ENCODE peak calls at places on chromosomes 2 and 18, in four cellular contexts. One of them, this sample, is unnamed.

GRCh38 chr18:45049548-45050307 is 369.0 kb downstream of the SETBP1 start:
- DNase-seq in fibroblast of lung: peak
- DNase-seq in IMR-90: no peak
- DNase-seq in kidney epithelial cell: no peak
- DNase-seq in this sample: no peak

GRCh38 chr2:196607073-196607472 is 32.4 kb upstream of the CCDC150 start:
- DNase-seq in fibroblast of lung: peak
- DNase-seq in IMR-90: peak
- DNase-seq in kidney epithelial cell: no peak
- DNase-seq in this sample: peak

GRCh38 chr2:26330114-26330581 is 15.8 kb upstream of the SELENOI start:
- DNase-seq in fibroblast of lung: peak
- DNase-seq in IMR-90: peak
- DNase-seq in kidney epithelial cell: peak
- DNase-seq in this sample: peak

GRCh38 chr18:37107748-37108522 is 279.0 kb downstream of the KIAA1328 start:
- DNase-seq in fibroblast of lung: no peak
- DNase-seq in IMR-90: no peak
- DNase-seq in kidney epithelial cell: no peak
- DNase-seq in this sample: no peak

GRCh38 chr18:41613210-41613609 is 341.8 kb upstream of the PIK3C3 start:
- DNase-seq in fibroblast of lung: no peak
- DNase-seq in IMR-90: no peak
- DNase-seq in kidney epithelial cell: no peak
- DNase-seq in this sample: no peak

GRCh38 chr2:16327311-16327710 is 338.3 kb downstream of the CYRIA start:
- DNase-seq in fibroblast of lung: no peak
- DNase-seq in IMR-90: no peak
- DNase-seq in kidney epithelial cell: no peak
- DNase-seq in this sample: no peak

GRCh38 chr2:45992021-45992745 is 305.0 kb upstream of the EPAS1 start:
- DNase-seq in fibroblast of lung: peak
- DNase-seq in IMR-90: peak
- DNase-seq in kidney epithelial cell: no peak
- DNase-seq in this sample: peak

GRCh38 chr2:33617401-33617800 is 18.3 kb upstream of the FAM98A start:
- DNase-seq in fibroblast of lung: no peak
- DNase-seq in IMR-90: no peak
- DNase-seq in kidney epithelial cell: no peak
- DNase-seq in this sample: no peak

GRCh38 chr2:18219676-18220075 is 340.8 kb downstream of the RDH14 start:
- DNase-seq in fibroblast of lung: no peak
- DNase-seq in IMR-90: peak
- DNase-seq in kidney epithelial cell: no peak
- DNase-seq in this sample: peak

GRCh38 chr2:151728736-151729415 is 5.4 kb downstream of the NEB start:
- DNase-seq in fibroblast of lung: no peak
- DNase-seq in IMR-90: no peak
- DNase-seq in kidney epithelial cell: no peak
- DNase-seq in this sample: no peak

GRCh38 chr18:27184115-27185024 is 738 bp downstream of the CHST9 start:
- DNase-seq in fibroblast of lung: no peak
- DNase-seq in IMR-90: no peak
- DNase-seq in kidney epithelial cell: no peak
- DNase-seq in this sample: no peak

GRCh38 chr2:231670892-231671616 is 37.3 kb upstream of the PTMA start:
- DNase-seq in fibroblast of lung: no peak
- DNase-seq in IMR-90: no peak
- DNase-seq in kidney epithelial cell: no peak
- DNase-seq in this sample: no peak

DNA sequence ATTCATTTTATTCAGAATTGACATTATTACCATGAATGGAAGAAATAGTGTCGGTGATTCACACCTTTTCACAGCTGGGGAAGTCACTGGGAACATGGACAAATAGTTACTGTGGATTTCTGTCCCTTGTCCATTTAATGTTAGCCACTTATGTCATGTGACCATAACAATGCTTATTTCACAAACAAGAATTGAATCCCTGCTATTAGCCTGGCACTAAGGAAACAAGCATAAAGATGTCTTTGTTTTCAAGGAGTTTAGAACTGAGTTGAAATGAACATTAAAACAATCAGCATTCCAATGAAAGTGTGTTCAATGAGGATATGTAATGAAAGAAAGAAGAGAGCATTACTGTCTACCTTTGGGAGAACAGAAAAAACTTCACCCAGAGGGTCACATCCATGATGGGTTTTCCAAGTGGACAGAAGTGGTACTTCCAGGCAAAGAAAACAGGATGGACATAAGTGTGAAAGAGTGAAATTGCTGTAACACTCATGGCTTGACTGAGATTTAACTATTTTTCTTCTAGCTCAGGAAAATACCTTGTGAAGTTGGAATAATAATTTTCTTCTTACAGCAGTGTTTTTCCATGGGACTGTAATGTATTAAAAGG is 324.5 kb upstream of the UBE2E3 start:
- DNase-seq in fibroblast of lung: no peak
- DNase-seq in IMR-90: no peak
- DNase-seq in kidney epithelial cell: no peak
- DNase-seq in this sample: no peak
- TF ChIP-seq CTCF in fibroblast of lung: no peak
- TF ChIP-seq CTCF in IMR-90: peak
- TF ChIP-seq CTCF in kidney epithelial cell: no peak
- TF ChIP-seq CTCF in this sample: peak

GRCh38 chr2:204434660-204435462 is 110.4 kb upstream of the PARD3B start:
- DNase-seq in fibroblast of lung: peak
- DNase-seq in IMR-90: peak
- DNase-seq in kidney epithelial cell: no peak
- DNase-seq in this sample: no peak

GRCh38 chr2:204437815-204438766 is 107.2 kb upstream of the PARD3B start:
- DNase-seq in fibroblast of lung: no peak
- DNase-seq in IMR-90: no peak
- DNase-seq in kidney epithelial cell: no peak
- DNase-seq in this sample: no peak

GRCh38 chr2:204437334-204437733 is 107.9 kb upstream of the PARD3B start:
- DNase-seq in fibroblast of lung: no peak
- DNase-seq in IMR-90: no peak
- DNase-seq in kidney epithelial cell: no peak
- DNase-seq in this sample: no peak

GRCh38 chr2:204432196-204432595 is 113.1 kb upstream of the PARD3B start:
- DNase-seq in fibroblast of lung: no peak
- DNase-seq in IMR-90: no peak
- DNase-seq in kidney epithelial cell: no peak
- DNase-seq in this sample: no peak

DNA sequence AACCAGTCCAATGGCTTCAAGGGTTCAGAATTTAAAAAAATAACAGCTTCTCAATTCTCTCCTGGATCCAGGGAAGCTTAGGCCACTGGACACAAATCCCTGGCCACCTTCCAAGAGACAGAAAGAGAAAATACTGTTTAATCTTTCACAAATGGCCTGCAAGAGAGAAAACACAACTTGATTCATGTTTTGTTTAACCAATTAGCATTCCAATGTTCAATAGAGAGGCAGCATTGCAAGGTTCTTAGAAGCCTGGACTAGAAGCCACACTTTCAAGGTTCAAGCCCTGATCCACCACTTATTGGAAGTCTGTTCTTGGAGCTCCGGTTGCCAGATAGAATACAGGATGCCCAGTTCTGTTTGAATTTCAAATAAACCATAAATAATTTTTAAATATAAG is 109.0 kb upstream of the PARD3B start:
- DNase-seq in fibroblast of lung: no peak
- DNase-seq in IMR-90: peak
- DNase-seq in kidney epithelial cell: no peak
- DNase-seq in this sample: no peak
- TF ChIP-seq CTCF in fibroblast of lung: no peak
- TF ChIP-seq CTCF in IMR-90: no peak
- TF ChIP-seq CTCF in kidney epithelial cell: no peak
- TF ChIP-seq CTCF in this sample: no peak

DNA sequence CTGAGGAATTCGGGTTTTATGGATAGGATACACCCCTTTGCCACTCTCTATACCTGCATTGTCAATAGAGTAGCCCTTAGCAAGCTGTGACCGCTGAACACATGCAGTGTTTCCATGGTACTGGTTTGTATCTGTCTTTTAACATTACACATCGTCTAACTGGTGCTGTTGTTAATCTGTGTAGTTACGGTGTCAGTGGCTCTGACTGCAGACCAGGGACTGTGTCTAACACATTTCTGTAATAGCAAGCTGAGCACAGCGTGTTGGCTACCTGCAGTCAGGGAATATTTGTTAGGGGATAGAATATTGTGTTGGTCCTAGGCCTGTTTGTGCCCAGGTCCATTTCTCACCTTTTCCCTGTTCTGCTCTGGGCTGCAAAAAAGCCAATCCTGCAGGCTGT is 51.0 kb downstream of the FAM228A start:
- DNase-seq in fibroblast of lung: no peak
- DNase-seq in IMR-90: no peak
- DNase-seq in kidney epithelial cell: no peak
- DNase-seq in this sample: no peak
- TF ChIP-seq CTCF in fibroblast of lung: no peak
- TF ChIP-seq CTCF in IMR-90: no peak
- TF ChIP-seq CTCF in kidney epithelial cell: no peak
- TF ChIP-seq CTCF in this sample: no peak

GRCh38 chr2:144159264-144159663 is 360.7 kb downstream of the ZEB2 start:
- DNase-seq in fibroblast of lung: no peak
- DNase-seq in IMR-90: no peak
- DNase-seq in kidney epithelial cell: no peak
- DNase-seq in this sample: no peak
- TF ChIP-seq CTCF in fibroblast of lung: no peak
- TF ChIP-seq CTCF in IMR-90: no peak
- TF ChIP-seq CTCF in kidney epithelial cell: no peak
- TF ChIP-seq CTCF in this sample: peak

DNA sequence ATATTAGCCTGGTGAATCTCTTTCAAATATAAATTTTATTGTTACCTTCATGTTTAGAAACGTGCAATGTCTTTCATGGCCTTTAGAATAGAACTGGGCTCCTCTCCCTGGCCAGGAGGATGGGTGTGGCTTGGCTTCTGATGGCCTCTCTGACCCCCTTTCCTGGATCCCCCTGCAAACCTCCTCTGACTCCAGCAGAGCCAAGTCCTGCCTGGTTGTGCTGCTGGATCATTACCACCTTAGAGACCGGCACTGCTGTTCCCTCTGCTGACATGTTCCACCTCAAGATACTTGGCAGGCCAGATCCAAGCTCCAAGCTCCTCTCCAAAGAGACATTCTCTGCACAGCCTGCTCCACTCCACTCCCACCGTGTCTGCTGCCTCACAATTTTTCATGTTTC is 823.8 kb upstream of the HS6ST1 start:
- DNase-seq in fibroblast of lung: no peak
- DNase-seq in IMR-90: no peak
- DNase-seq in kidney epithelial cell: no peak
- DNase-seq in this sample: no peak
- TF ChIP-seq CTCF in fibroblast of lung: no peak
- TF ChIP-seq CTCF in IMR-90: no peak
- TF ChIP-seq CTCF in kidney epithelial cell: no peak
- TF ChIP-seq CTCF in this sample: no peak

This sample was measured in HFFc6.